ENCODE peak calls at places on chromosomes 2 and 18, in five cellular contexts. One of them, this sample, is unnamed.

GRCh38 chr2:23803965-23804542 is 122.9 kb downstream of the ATAD2B start:
- DNase-seq in HFF-Myc: peak; percentile 4
- DNase-seq in fibroblast of lung: peak; percentile 43
- DNase-seq in type B pancreatic cell: no peak
- DNase-seq in transverse colon: peak; percentile 14
- DNase-seq in this sample: no peak

GRCh38 chr2:71941731-71942575 is 205.7 kb downstream of the CYP26B1 start:
- DNase-seq in transverse colon: no peak
- DNase-seq in type B pancreatic cell: peak; percentile 55
- DNase-seq in HFF-Myc: no peak
- DNase-seq in fibroblast of lung: no peak
- DNase-seq in this sample: no peak

GRCh38 chr18:9147440-9148238 is 11.1 kb downstream of the ANKRD12 start:
- DNase-seq in type B pancreatic cell: no peak
- DNase-seq in HFF-Myc: peak; percentile 43
- DNase-seq in transverse colon: peak; percentile 28
- DNase-seq in fibroblast of lung: peak; percentile 89
- DNase-seq in this sample: no peak

GRCh38 chr2:181586569-181587076 is 70.3 kb downstream of the CERKL start:
- DNase-seq in transverse colon: no peak
- DNase-seq in HFF-Myc: no peak
- DNase-seq in fibroblast of lung: peak; percentile 29
- DNase-seq in type B pancreatic cell: no peak
- DNase-seq in this sample: no peak

GRCh38 chr18:47407736-47408135 is 156.3 kb upstream of the SKOR2 start:
- DNase-seq in HFF-Myc: no peak
- DNase-seq in type B pancreatic cell: no peak
- DNase-seq in transverse colon: no peak
- DNase-seq in fibroblast of lung: no peak
- DNase-seq in this sample: no peak

GRCh38 chr18:56711706-56712445 is 60.7 kb downstream of the WDR7 start:
- DNase-seq in transverse colon: no peak
- DNase-seq in fibroblast of lung: no peak
- DNase-seq in type B pancreatic cell: no peak
- DNase-seq in HFF-Myc: peak; percentile 21
- DNase-seq in this sample: no peak

GRCh38 chr2:190069936-190070696 is 7.6 kb upstream of the MSTN start:
- DNase-seq in transverse colon: no peak
- DNase-seq in type B pancreatic cell: no peak
- DNase-seq in HFF-Myc: peak; percentile 40
- DNase-seq in fibroblast of lung: peak; percentile 85
- DNase-seq in this sample: no peak

GRCh38 chr2:85137131-85137530 is 3.9 kb downstream of the TCF7L1 start:
- DNase-seq in HFF-Myc: no peak
- DNase-seq in transverse colon: no peak
- DNase-seq in fibroblast of lung: no peak
- DNase-seq in type B pancreatic cell: no peak
- DNase-seq in this sample: no peak

GRCh38 chr2:44455877-44456276 is 94.1 kb downstream of the CAMKMT start:
- DNase-seq in transverse colon: no peak
- DNase-seq in type B pancreatic cell: no peak
- DNase-seq in fibroblast of lung: no peak
- DNase-seq in HFF-Myc: no peak
- DNase-seq in this sample: no peak

GRCh38 chr18:11987527-11987926 is 6.2 kb downstream of the IMPA2 start:
- DNase-seq in type B pancreatic cell: no peak
- DNase-seq in fibroblast of lung: peak; percentile 70
- DNase-seq in transverse colon: no peak
- DNase-seq in HFF-Myc: no peak
- DNase-seq in this sample: no peak

GRCh38 chr18:21074336-21075323 is 37.0 kb downstream of the ROCK1 start:
- DNase-seq in transverse colon: no peak
- DNase-seq in HFF-Myc: no peak
- DNase-seq in type B pancreatic cell: no peak
- DNase-seq in fibroblast of lung: no peak
- DNase-seq in this sample: no peak

GRCh38 chr18:78601349-78601748 is 378.3 kb upstream of the SALL3 start:
- DNase-seq in HFF-Myc: no peak
- DNase-seq in transverse colon: no peak
- DNase-seq in fibroblast of lung: no peak
- DNase-seq in type B pancreatic cell: no peak
- DNase-seq in this sample: no peak

GRCh38 chr2:67309281-67309680 is 87.9 kb upstream of the ETAA1 start:
- DNase-seq in HFF-Myc: no peak
- DNase-seq in type B pancreatic cell: no peak
- DNase-seq in transverse colon: no peak
- DNase-seq in fibroblast of lung: peak; percentile 61
- DNase-seq in this sample: no peak

GRCh38 chr2:9815844-9816279 is 27.4 kb upstream of the TAF1B start:
- DNase-seq in fibroblast of lung: no peak
- DNase-seq in HFF-Myc: no peak
- DNase-seq in transverse colon: no peak
- DNase-seq in type B pancreatic cell: peak; percentile 53
- DNase-seq in this sample: no peak

GRCh38 chr2:106990307-106990706 is 104.3 kb upstream of the ST6GAL2 start:
- DNase-seq in type B pancreatic cell: no peak
- DNase-seq in HFF-Myc: peak; percentile 87
- DNase-seq in transverse colon: no peak
- DNase-seq in fibroblast of lung: peak; percentile 58
- DNase-seq in this sample: no peak

GRCh38 chr2:214481204-214481603 is 70.3 kb downstream of the VWC2L start:
- DNase-seq in fibroblast of lung: peak; percentile 35
- DNase-seq in transverse colon: no peak
- DNase-seq in HFF-Myc: no peak
- DNase-seq in type B pancreatic cell: no peak
- DNase-seq in this sample: no peak

GRCh38 chr2:220533485-220533884 is 906.1 kb downstream of the SLC4A3 start:
- DNase-seq in fibroblast of lung: peak; percentile 20
- DNase-seq in type B pancreatic cell: no peak
- DNase-seq in transverse colon: no peak
- DNase-seq in HFF-Myc: peak; percentile 43
- DNase-seq in this sample: no peak

GRCh38 chr2:9187620-9188214 is 18.9 kb upstream of the ASAP2 start:
- DNase-seq in HFF-Myc: no peak
- DNase-seq in fibroblast of lung: no peak
- DNase-seq in transverse colon: no peak
- DNase-seq in type B pancreatic cell: no peak
- DNase-seq in this sample: no peak

GRCh38 chr2:68645523-68645922 is 2.1 kb downstream of the PROKR1 start:
- DNase-seq in HFF-Myc: no peak
- DNase-seq in transverse colon: no peak
- DNase-seq in fibroblast of lung: no peak
- DNase-seq in type B pancreatic cell: no peak
- DNase-seq in this sample: no peak

GRCh38 chr2:144268036-144268678 is 251.8 kb downstream of the ZEB2 start:
- DNase-seq in fibroblast of lung: no peak
- DNase-seq in type B pancreatic cell: no peak
- DNase-seq in HFF-Myc: no peak
- DNase-seq in transverse colon: no peak
- DNase-seq in this sample: no peak

GRCh38 chr2:55364189-55365055 is 55.2 kb downstream of the CCDC88A start:
- DNase-seq in HFF-Myc: peak; percentile 70
- DNase-seq in type B pancreatic cell: no peak
- DNase-seq in transverse colon: no peak
- DNase-seq in fibroblast of lung: peak; percentile 99
- DNase-seq in this sample: no peak

GRCh38 chr2:171798156-171798815 is 95.8 kb downstream of the SLC25A12 start:
- DNase-seq in type B pancreatic cell: no peak
- DNase-seq in transverse colon: no peak
- DNase-seq in HFF-Myc: peak; percentile 22
- DNase-seq in fibroblast of lung: peak; percentile 37
- DNase-seq in this sample: no peak

GRCh38 chr18:69128978-69129377 is 271.7 kb upstream of the DOK6 start:
- DNase-seq in type B pancreatic cell: no peak
- DNase-seq in HFF-Myc: no peak
- DNase-seq in transverse colon: no peak
- DNase-seq in fibroblast of lung: no peak
- DNase-seq in this sample: no peak

GRCh38 chr18:69127844-69128486 is 272.7 kb upstream of the DOK6 start:
- DNase-seq in fibroblast of lung: peak; percentile 11
- DNase-seq in HFF-Myc: no peak
- DNase-seq in transverse colon: no peak
- DNase-seq in type B pancreatic cell: no peak
- DNase-seq in this sample: no peak

DNA sequence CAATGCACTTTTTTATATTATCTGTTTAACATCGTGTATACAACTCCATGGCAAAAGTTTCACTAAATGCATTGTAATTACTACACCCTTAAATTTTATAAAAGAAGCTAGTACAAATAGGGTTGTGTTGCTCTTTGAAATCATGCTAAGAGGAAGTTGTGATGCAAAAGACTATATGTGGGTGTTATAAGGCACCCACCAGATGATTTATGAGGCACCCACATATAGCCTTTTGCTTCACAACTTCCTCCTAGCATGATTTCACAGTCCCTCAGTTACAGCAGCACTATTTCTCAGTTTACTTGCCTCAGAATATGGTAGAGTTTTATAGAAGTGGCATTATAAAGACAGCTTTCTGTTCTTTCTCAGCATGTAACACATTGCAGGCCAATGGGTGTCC is 277.3 kb upstream of the DOK6 start:
- DNase-seq in HFF-Myc: no peak
- DNase-seq in fibroblast of lung: no peak
- DNase-seq in type B pancreatic cell: no peak
- DNase-seq in transverse colon: no peak
- DNase-seq in this sample: no peak
- TF ChIP-seq CTCF in HFF-Myc: no peak
- TF ChIP-seq CTCF in fibroblast of lung: no peak
- TF ChIP-seq CTCF in type B pancreatic cell: no peak
- TF ChIP-seq CTCF in transverse colon: no peak
- TF ChIP-seq CTCF in this sample: no peak

GRCh38 chr2:113050921-113051895 is 1.5 kb downstream of the IL36B start:
- DNase-seq in fibroblast of lung: no peak
- DNase-seq in transverse colon: no peak
- DNase-seq in HFF-Myc: no peak
- DNase-seq in type B pancreatic cell: peak; percentile 67
- DNase-seq in this sample: no peak

GRCh38 chr2:113052767-113053166 is at the start of gene IL36B:
- DNase-seq in fibroblast of lung: no peak
- DNase-seq in type B pancreatic cell: peak; percentile 8
- DNase-seq in transverse colon: no peak
- DNase-seq in HFF-Myc: no peak
- DNase-seq in this sample: no peak

GRCh38 chr2:113056501-113056900 is 2.5 kb upstream of the IL36RN start:
- DNase-seq in type B pancreatic cell: no peak
- DNase-seq in fibroblast of lung: no peak
- DNase-seq in HFF-Myc: no peak
- DNase-seq in transverse colon: no peak
- DNase-seq in this sample: no peak

GRCh38 chr2:113057127-113057526 is 1.9 kb upstream of the IL36RN start:
- DNase-seq in type B pancreatic cell: no peak
- DNase-seq in HFF-Myc: no peak
- DNase-seq in fibroblast of lung: no peak
- DNase-seq in transverse colon: no peak
- DNase-seq in this sample: no peak

DNA sequence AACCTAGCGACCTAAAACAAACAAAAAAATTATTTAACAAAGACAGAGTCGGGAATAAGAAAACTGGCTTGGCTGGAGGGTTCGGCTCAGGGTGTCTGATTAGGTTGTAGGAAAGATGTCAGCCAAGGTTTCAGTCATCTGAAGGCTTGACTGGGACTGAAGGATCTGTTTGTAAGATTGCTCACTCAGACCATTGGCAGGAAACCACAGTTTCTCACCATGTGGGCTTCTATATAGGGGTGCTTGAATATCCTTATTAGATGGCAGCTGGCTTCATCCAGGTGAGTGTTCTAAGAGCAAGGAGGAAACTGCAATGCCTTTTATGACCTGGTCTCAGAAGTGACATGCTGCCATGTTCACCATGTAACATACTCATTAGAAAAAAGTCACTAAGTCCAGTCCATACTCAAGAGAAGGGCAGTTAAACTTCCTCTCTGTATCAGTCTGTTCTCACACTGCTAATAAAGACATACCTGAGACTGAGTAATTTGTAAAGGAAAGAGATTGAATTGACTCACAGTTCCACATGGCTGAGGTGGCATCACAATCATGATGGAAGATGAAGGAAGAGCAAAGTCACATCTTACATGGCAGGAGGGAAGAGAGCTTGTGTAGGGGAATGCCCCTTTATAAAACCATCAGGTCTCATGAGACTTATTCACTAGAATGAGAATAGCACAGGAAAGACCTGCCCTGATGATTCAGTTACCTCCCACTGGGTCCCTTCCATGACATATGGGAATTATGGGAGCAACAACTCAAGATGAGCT is 1.2 kb upstream of the IL36B start:
- DNase-seq in type B pancreatic cell: no peak
- DNase-seq in HFF-Myc: no peak
- DNase-seq in fibroblast of lung: no peak
- DNase-seq in transverse colon: no peak
- DNase-seq in this sample: no peak
- TF ChIP-seq CTCF in type B pancreatic cell: no peak
- TF ChIP-seq CTCF in HFF-Myc: no peak
- TF ChIP-seq CTCF in fibroblast of lung: no peak
- TF ChIP-seq CTCF in transverse colon: no peak
- TF ChIP-seq CTCF in this sample: no peak

DNA sequence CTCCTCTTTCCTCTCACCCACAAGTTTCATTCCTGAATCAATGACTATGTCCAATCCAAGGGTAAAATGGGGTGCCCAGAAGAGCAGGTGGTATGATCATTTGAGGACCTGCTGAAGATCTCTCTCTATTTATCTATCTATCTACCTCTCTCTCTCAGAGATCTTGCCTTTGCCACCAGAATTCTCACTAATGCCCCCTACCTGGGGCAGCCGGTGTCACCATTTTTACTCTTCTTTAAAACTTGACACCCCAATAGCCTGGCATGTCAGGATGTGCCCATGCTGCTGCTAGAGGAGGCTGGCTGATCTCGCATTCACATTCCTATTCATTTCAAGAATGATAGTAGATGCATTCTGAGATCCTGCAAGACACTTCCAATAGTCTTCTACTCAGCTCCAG is 24.3 kb upstream of the RPIA start:
- DNase-seq in fibroblast of lung: no peak
- DNase-seq in type B pancreatic cell: no peak
- DNase-seq in HFF-Myc: no peak
- DNase-seq in transverse colon: no peak
- DNase-seq in this sample: no peak
- TF ChIP-seq CTCF in fibroblast of lung: no peak
- TF ChIP-seq CTCF in type B pancreatic cell: no peak
- TF ChIP-seq CTCF in HFF-Myc: no peak
- TF ChIP-seq CTCF in transverse colon: no peak
- TF ChIP-seq CTCF in this sample: no peak

GRCh38 chr2:20092226-20092900 is 40.9 kb upstream of the LAPTM4A start:
- DNase-seq in fibroblast of lung: no peak
- DNase-seq in type B pancreatic cell: no peak
- DNase-seq in transverse colon: no peak
- DNase-seq in HFF-Myc: no peak
- DNase-seq in this sample: no peak

GRCh38 chr2:20094955-20095354 is 43.5 kb upstream of the LAPTM4A start:
- DNase-seq in HFF-Myc: no peak
- DNase-seq in fibroblast of lung: no peak
- DNase-seq in transverse colon: no peak
- DNase-seq in type B pancreatic cell: no peak
- DNase-seq in this sample: no peak

GRCh38 chr2:20094142-20094792 is 42.8 kb upstream of the LAPTM4A start:
- DNase-seq in type B pancreatic cell: no peak
- DNase-seq in fibroblast of lung: peak; percentile 19
- DNase-seq in transverse colon: no peak
- DNase-seq in HFF-Myc: no peak
- DNase-seq in this sample: no peak

GRCh38 chr2:20092901-20093235 is 41.4 kb upstream of the LAPTM4A start:
- DNase-seq in type B pancreatic cell: no peak
- DNase-seq in HFF-Myc: no peak
- DNase-seq in fibroblast of lung: no peak
- DNase-seq in transverse colon: no peak
- DNase-seq in this sample: no peak

GRCh38 chr2:20093263-20094141 is 42.1 kb upstream of the LAPTM4A start:
- DNase-seq in HFF-Myc: peak; percentile 66
- DNase-seq in fibroblast of lung: peak; percentile 89
- DNase-seq in transverse colon: peak; percentile 66
- DNase-seq in type B pancreatic cell: no peak
- DNase-seq in this sample: no peak
- TF ChIP-seq CTCF in HFF-Myc: peak; percentile 66
- TF ChIP-seq CTCF in fibroblast of lung: peak; percentile 83
- TF ChIP-seq CTCF in transverse colon: peak; percentile 50
- TF ChIP-seq CTCF in type B pancreatic cell: peak; percentile 71
- TF ChIP-seq CTCF in this sample: no peak

This sample was measured in mucosa of descending colon.